ENCODE peak calls at places on chromosomes 7 and 10, in four cellular contexts. One of them, this sample, is unnamed.

GRCh38 chr10:75887981-75888380 is 456.6 kb downstream of the LRMDA start:
- DNase-seq in left cardiac atrium: no peak
- DNase-seq in astrocyte of the spinal cord: no peak
- DNase-seq in activated CD4-positive, alpha-beta T cell treated with anti-CD3 and anti-CD28 coated beads, Interleukin-2, amount 50 U/mL, for 48 hours: no peak
- DNase-seq in this sample: no peak

GRCh38 chr10:70381491-70382421 is 669 bp downstream of the LRRC20 start:
- DNase-seq in astrocyte of the spinal cord: no peak
- DNase-seq in activated CD4-positive, alpha-beta T cell treated with anti-CD3 and anti-CD28 coated beads, Interleukin-2, amount 50 U/mL, for 48 hours: peak
- DNase-seq in left cardiac atrium: peak
- DNase-seq in this sample: peak

GRCh38 chr10:92760609-92761008 is 70.9 kb downstream of the HHEX start:
- DNase-seq in activated CD4-positive, alpha-beta T cell treated with anti-CD3 and anti-CD28 coated beads, Interleukin-2, amount 50 U/mL, for 48 hours: no peak
- DNase-seq in astrocyte of the spinal cord: peak
- DNase-seq in left cardiac atrium: no peak
- DNase-seq in this sample: no peak

GRCh38 chr10:103619424-103620356 is 126.2 kb downstream of the NEURL1 start:
- DNase-seq in astrocyte of the spinal cord: no peak
- DNase-seq in activated CD4-positive, alpha-beta T cell treated with anti-CD3 and anti-CD28 coated beads, Interleukin-2, amount 50 U/mL, for 48 hours: no peak
- DNase-seq in left cardiac atrium: no peak
- DNase-seq in this sample: no peak

GRCh38 chr7:102261451-102261850 is 25.2 kb upstream of the SH2B2 start:
- DNase-seq in left cardiac atrium: no peak
- DNase-seq in astrocyte of the spinal cord: no peak
- DNase-seq in activated CD4-positive, alpha-beta T cell treated with anti-CD3 and anti-CD28 coated beads, Interleukin-2, amount 50 U/mL, for 48 hours: no peak
- DNase-seq in this sample: no peak

GRCh38 chr10:66834802-66835201 is 91.0 kb upstream of the LRRTM3 start:
- DNase-seq in astrocyte of the spinal cord: no peak
- DNase-seq in activated CD4-positive, alpha-beta T cell treated with anti-CD3 and anti-CD28 coated beads, Interleukin-2, amount 50 U/mL, for 48 hours: no peak
- DNase-seq in left cardiac atrium: no peak
- DNase-seq in this sample: no peak

GRCh38 chr7:332646-333398 is 42.9 kb downstream of the FOXL3 start:
- DNase-seq in left cardiac atrium: peak
- DNase-seq in activated CD4-positive, alpha-beta T cell treated with anti-CD3 and anti-CD28 coated beads, Interleukin-2, amount 50 U/mL, for 48 hours: peak
- DNase-seq in astrocyte of the spinal cord: peak
- DNase-seq in this sample: peak

GRCh38 chr10:129390147-129390546 is 76.9 kb upstream of the MGMT start:
- DNase-seq in left cardiac atrium: no peak
- DNase-seq in activated CD4-positive, alpha-beta T cell treated with anti-CD3 and anti-CD28 coated beads, Interleukin-2, amount 50 U/mL, for 48 hours: no peak
- DNase-seq in astrocyte of the spinal cord: no peak
- DNase-seq in this sample: no peak

GRCh38 chr7:92835851-92836488 is 403 bp downstream of the CDK6 start:
- DNase-seq in astrocyte of the spinal cord: peak
- DNase-seq in activated CD4-positive, alpha-beta T cell treated with anti-CD3 and anti-CD28 coated beads, Interleukin-2, amount 50 U/mL, for 48 hours: peak
- DNase-seq in left cardiac atrium: peak
- DNase-seq in this sample: no peak

GRCh38 chr7:55569797-55570196 is 2.5 kb downstream of the VOPP1 start:
- DNase-seq in left cardiac atrium: no peak
- DNase-seq in activated CD4-positive, alpha-beta T cell treated with anti-CD3 and anti-CD28 coated beads, Interleukin-2, amount 50 U/mL, for 48 hours: peak
- DNase-seq in astrocyte of the spinal cord: no peak
- DNase-seq in this sample: no peak

GRCh38 chr7:114931656-114932011 is 9.7 kb downstream of the MDFIC start:
- DNase-seq in left cardiac atrium: no peak
- DNase-seq in astrocyte of the spinal cord: no peak
- DNase-seq in activated CD4-positive, alpha-beta T cell treated with anti-CD3 and anti-CD28 coated beads, Interleukin-2, amount 50 U/mL, for 48 hours: no peak
- DNase-seq in this sample: no peak

GRCh38 chr10:34076443-34076842 is 738.7 kb downstream of the PARD3 start:
- DNase-seq in astrocyte of the spinal cord: no peak
- DNase-seq in activated CD4-positive, alpha-beta T cell treated with anti-CD3 and anti-CD28 coated beads, Interleukin-2, amount 50 U/mL, for 48 hours: no peak
- DNase-seq in left cardiac atrium: no peak
- DNase-seq in this sample: no peak